ENCODE peak calls at places on chromosome 6, in eight cellular contexts. One of them, this sample, is unnamed.
A peak's percentile ranks its signal among the peaks of the same experiment; 100 is the strongest.

GRCh38 chr6:108350528-108350927 is 55.7 kb downstream of the AFG1L start:
- DNase-seq in WTC11: no peak
- DNase-seq in stomach: no peak
- DNase-seq in fibroblast of the aortic adventitia: no peak
- DNase-seq in brain microvascular endothelial cell: no peak
- DNase-seq in HFF-Myc: no peak
- DNase-seq in GM13977: no peak
- DNase-seq in uterus: no peak
- DNase-seq in this sample: no peak

GRCh38 chr6:68726992-68727391 is 91.9 kb downstream of the ADGRB3 start:
- DNase-seq in brain microvascular endothelial cell: no peak
- DNase-seq in WTC11: no peak
- DNase-seq in HFF-Myc: no peak
- DNase-seq in stomach: no peak
- DNase-seq in uterus: no peak
- DNase-seq in fibroblast of the aortic adventitia: no peak
- DNase-seq in GM13977: no peak
- DNase-seq in this sample: no peak

GRCh38 chr6:36129889-36130671 is at the start of gene MAPK13:
- DNase-seq in uterus: no peak
- DNase-seq in brain microvascular endothelial cell: no peak
- DNase-seq in stomach: peak; percentile 66
- DNase-seq in GM13977: peak; percentile 67
- DNase-seq in HFF-Myc: no peak
- DNase-seq in fibroblast of the aortic adventitia: peak; percentile 54
- DNase-seq in WTC11: peak; percentile 49
- DNase-seq in this sample: peak; percentile 51

GRCh38 chr6:158854214-158855101 is 35.3 kb upstream of the EZR start:
- DNase-seq in WTC11: peak; percentile 52
- DNase-seq in HFF-Myc: no peak
- DNase-seq in stomach: no peak
- DNase-seq in GM13977: no peak
- DNase-seq in uterus: no peak
- DNase-seq in fibroblast of the aortic adventitia: peak; percentile 75
- DNase-seq in brain microvascular endothelial cell: peak; percentile 76
- DNase-seq in this sample: no peak

GRCh38 chr6:109690373-109690739 is 646 bp downstream of the AK9 start:
- DNase-seq in HFF-Myc: no peak
- DNase-seq in WTC11: peak; percentile 88
- DNase-seq in brain microvascular endothelial cell: no peak
- DNase-seq in stomach: peak; percentile 76
- DNase-seq in GM13977: peak; percentile 55
- DNase-seq in uterus: peak; percentile 34
- DNase-seq in fibroblast of the aortic adventitia: no peak
- DNase-seq in this sample: peak; percentile 62

GRCh38 chr6:104795363-104795762 is 64.4 kb downstream of the HACE1 start:
- DNase-seq in brain microvascular endothelial cell: no peak
- DNase-seq in GM13977: no peak
- DNase-seq in uterus: no peak
- DNase-seq in stomach: no peak
- DNase-seq in HFF-Myc: no peak
- DNase-seq in fibroblast of the aortic adventitia: no peak
- DNase-seq in WTC11: no peak
- DNase-seq in this sample: no peak

GRCh38 chr6:96499781-96500180 is 21.8 kb upstream of the UFL1 start:
- DNase-seq in WTC11: peak; percentile 18
- DNase-seq in GM13977: no peak
- DNase-seq in stomach: no peak
- DNase-seq in uterus: no peak
- DNase-seq in brain microvascular endothelial cell: no peak
- DNase-seq in fibroblast of the aortic adventitia: no peak
- DNase-seq in HFF-Myc: no peak
- DNase-seq in this sample: no peak

GRCh38 chr6:105209950-105210706 is 30.3 kb upstream of the POPDC3 start:
- DNase-seq in fibroblast of the aortic adventitia: peak; percentile 85
- DNase-seq in WTC11: no peak
- DNase-seq in brain microvascular endothelial cell: peak; percentile 36
- DNase-seq in stomach: no peak
- DNase-seq in GM13977: no peak
- DNase-seq in HFF-Myc: no peak
- DNase-seq in uterus: no peak
- DNase-seq in this sample: no peak

GRCh38 chr6:33108307-33108706 is 32.5 kb downstream of the HLA-DPB1 start:
- DNase-seq in HFF-Myc: no peak
- DNase-seq in uterus: no peak
- DNase-seq in brain microvascular endothelial cell: no peak
- DNase-seq in GM13977: no peak
- DNase-seq in WTC11: no peak
- DNase-seq in stomach: no peak
- DNase-seq in fibroblast of the aortic adventitia: no peak
- DNase-seq in this sample: no peak

GRCh38 chr6:161226005-161226964 is 47.6 kb downstream of the AGPAT4 start:
- DNase-seq in HFF-Myc: no peak
- DNase-seq in brain microvascular endothelial cell: no peak
- DNase-seq in uterus: no peak
- DNase-seq in GM13977: peak; percentile 35
- DNase-seq in WTC11: no peak
- DNase-seq in fibroblast of the aortic adventitia: no peak
- DNase-seq in stomach: no peak
- DNase-seq in this sample: no peak

GRCh38 chr6:132484680-132485018 is 28.3 kb downstream of the STX7 start:
- DNase-seq in stomach: no peak
- DNase-seq in GM13977: no peak
- DNase-seq in brain microvascular endothelial cell: no peak
- DNase-seq in uterus: no peak
- DNase-seq in fibroblast of the aortic adventitia: no peak
- DNase-seq in HFF-Myc: no peak
- DNase-seq in WTC11: no peak
- DNase-seq in this sample: no peak

GRCh38 chr6:27684264-27685211 is 211.6 kb upstream of the ZNF184 start:
- DNase-seq in brain microvascular endothelial cell: peak; percentile 94
- DNase-seq in HFF-Myc: peak; percentile 88
- DNase-seq in GM13977: peak; percentile 61
- DNase-seq in stomach: no peak
- DNase-seq in fibroblast of the aortic adventitia: peak; percentile 59
- DNase-seq in WTC11: peak; percentile 85
- DNase-seq in uterus: no peak
- DNase-seq in this sample: no peak

GRCh38 chr6:4342407-4343137 is 207.2 kb upstream of the ECI2 start:
- DNase-seq in HFF-Myc: no peak
- DNase-seq in uterus: no peak
- DNase-seq in fibroblast of the aortic adventitia: peak; percentile 20
- DNase-seq in GM13977: no peak
- DNase-seq in stomach: no peak
- DNase-seq in brain microvascular endothelial cell: no peak
- DNase-seq in WTC11: no peak
- DNase-seq in this sample: no peak

GRCh38 chr6:41376176-41376575 is 40.8 kb downstream of the NCR2 start:
- DNase-seq in GM13977: no peak
- DNase-seq in stomach: no peak
- DNase-seq in WTC11: no peak
- DNase-seq in uterus: no peak
- DNase-seq in brain microvascular endothelial cell: no peak
- DNase-seq in fibroblast of the aortic adventitia: no peak
- DNase-seq in HFF-Myc: no peak
- DNase-seq in this sample: no peak

GRCh38 chr6:41373919-41374617 is 38.7 kb downstream of the NCR2 start:
- DNase-seq in fibroblast of the aortic adventitia: no peak
- DNase-seq in WTC11: peak; percentile 72
- DNase-seq in GM13977: no peak
- DNase-seq in HFF-Myc: no peak
- DNase-seq in uterus: no peak
- DNase-seq in brain microvascular endothelial cell: no peak
- DNase-seq in stomach: no peak
- DNase-seq in this sample: no peak

GRCh38 chr6:41374618-41375590 is 39.5 kb downstream of the NCR2 start:
- DNase-seq in uterus: no peak
- DNase-seq in WTC11: peak; percentile 48
- DNase-seq in brain microvascular endothelial cell: no peak
- DNase-seq in GM13977: peak; percentile 22
- DNase-seq in HFF-Myc: no peak
- DNase-seq in fibroblast of the aortic adventitia: no peak
- DNase-seq in stomach: no peak
- DNase-seq in this sample: peak; percentile 25

GRCh38 chr6:41377071-41377470 is 41.7 kb downstream of the NCR2 start:
- DNase-seq in fibroblast of the aortic adventitia: no peak
- DNase-seq in uterus: no peak
- DNase-seq in brain microvascular endothelial cell: no peak
- DNase-seq in HFF-Myc: no peak
- DNase-seq in GM13977: no peak
- DNase-seq in stomach: no peak
- DNase-seq in WTC11: no peak
- DNase-seq in this sample: no peak

DNA sequence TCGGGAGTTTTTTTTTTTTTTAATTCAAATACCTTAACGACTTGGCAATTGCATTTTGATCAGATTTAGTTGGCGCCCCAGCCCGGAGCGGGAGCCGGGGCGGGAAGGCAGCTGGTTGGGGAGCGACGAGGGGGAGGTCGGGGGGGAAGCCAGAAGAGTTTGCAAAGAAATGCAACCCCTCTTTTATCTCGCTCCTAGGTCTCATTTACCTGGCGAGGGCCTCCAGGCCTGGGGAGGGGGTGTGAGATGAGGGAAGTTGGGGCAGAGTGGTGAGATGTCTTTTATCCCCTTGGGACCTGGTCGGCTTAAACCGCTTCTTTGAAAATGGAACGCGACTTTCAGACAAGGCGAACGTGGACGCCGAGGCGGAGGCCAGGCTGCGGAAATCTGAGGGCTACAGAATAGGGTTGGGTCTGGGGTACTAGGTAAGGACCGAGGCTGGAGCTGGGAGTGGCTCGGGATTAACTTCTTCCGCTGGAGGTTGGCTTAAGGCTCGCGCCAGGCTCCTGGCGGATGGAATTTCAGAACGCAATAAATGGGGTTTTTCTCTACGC is 40.3 kb downstream of the NCR2 start:
- DNase-seq in stomach: no peak
- DNase-seq in HFF-Myc: no peak
- DNase-seq in GM13977: no peak
- DNase-seq in uterus: no peak
- DNase-seq in WTC11: peak; percentile 33
- DNase-seq in brain microvascular endothelial cell: no peak
- DNase-seq in fibroblast of the aortic adventitia: no peak
- DNase-seq in this sample: no peak
- TF ChIP-seq CTCF in stomach: no peak
- TF ChIP-seq CTCF in HFF-Myc: no peak
- TF ChIP-seq CTCF in GM13977: no peak
- TF ChIP-seq CTCF in uterus: no peak
- TF ChIP-seq CTCF in WTC11: no peak
- TF ChIP-seq CTCF in brain microvascular endothelial cell: no peak
- TF ChIP-seq CTCF in fibroblast of the aortic adventitia: no peak
- TF ChIP-seq CTCF in this sample: no peak

DNA sequence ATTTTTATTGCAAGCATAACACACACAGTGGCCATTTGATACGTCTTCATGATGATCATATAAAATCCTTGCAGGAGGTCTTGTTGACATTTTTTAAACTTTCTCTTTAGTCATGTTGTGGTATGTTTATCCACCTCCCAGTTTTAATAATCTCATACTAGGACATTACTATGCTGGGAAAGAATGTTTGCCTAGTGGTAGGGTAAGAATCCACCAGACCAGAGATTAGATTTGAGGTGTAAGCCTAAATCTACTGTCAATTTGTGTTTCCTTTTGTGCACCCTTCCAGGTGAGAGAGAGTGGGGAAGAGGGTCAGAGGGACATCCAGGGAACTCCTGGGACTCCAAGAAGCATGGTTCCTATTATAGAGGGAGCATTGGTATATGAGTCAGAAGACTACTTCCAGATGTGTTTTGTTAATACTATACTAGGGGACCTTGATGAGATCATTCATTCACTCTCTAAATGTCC is 298.3 kb upstream of the SASH1 start:
- DNase-seq in GM13977: no peak
- DNase-seq in uterus: no peak
- DNase-seq in WTC11: no peak
- DNase-seq in HFF-Myc: peak; percentile 57
- DNase-seq in stomach: no peak
- DNase-seq in fibroblast of the aortic adventitia: no peak
- DNase-seq in brain microvascular endothelial cell: peak; percentile 43
- DNase-seq in this sample: no peak
- TF ChIP-seq CTCF in GM13977: no peak
- TF ChIP-seq CTCF in uterus: no peak
- TF ChIP-seq CTCF in WTC11: no peak
- TF ChIP-seq CTCF in HFF-Myc: no peak
- TF ChIP-seq CTCF in stomach: no peak
- TF ChIP-seq CTCF in fibroblast of the aortic adventitia: no peak
- TF ChIP-seq CTCF in brain microvascular endothelial cell: no peak
- TF ChIP-seq CTCF in this sample: no peak

DNA sequence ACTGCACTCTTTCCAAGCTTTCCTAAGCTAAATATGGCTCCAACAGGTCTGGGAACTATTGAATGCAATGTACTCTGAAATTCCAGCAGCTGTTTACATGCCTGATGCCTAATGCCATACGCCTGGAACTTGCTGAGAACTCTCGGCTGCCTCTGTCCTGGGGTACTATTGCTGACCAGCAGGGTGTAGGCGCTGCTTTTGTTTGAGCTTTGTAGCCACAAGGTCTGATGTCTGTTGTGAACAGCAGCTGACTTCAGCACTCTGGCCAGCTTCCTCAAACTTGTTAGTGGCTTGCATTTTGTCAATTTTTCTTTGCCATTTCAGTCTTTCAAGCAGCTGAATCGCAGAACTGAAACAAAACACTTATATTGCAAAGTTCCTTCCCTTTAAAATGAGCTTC is 26.7 kb downstream of the SAYSD1 start:
- DNase-seq in WTC11: peak; percentile 75
- DNase-seq in GM13977: no peak
- DNase-seq in uterus: no peak
- DNase-seq in brain microvascular endothelial cell: peak; percentile 59
- DNase-seq in fibroblast of the aortic adventitia: peak; percentile 88
- DNase-seq in stomach: no peak
- DNase-seq in HFF-Myc: no peak
- DNase-seq in this sample: peak; percentile 53
- TF ChIP-seq CTCF in WTC11: no peak
- TF ChIP-seq CTCF in GM13977: peak; percentile 23
- TF ChIP-seq CTCF in uterus: peak; percentile 9
- TF ChIP-seq CTCF in brain microvascular endothelial cell: peak; percentile 68
- TF ChIP-seq CTCF in fibroblast of the aortic adventitia: peak; percentile 83
- TF ChIP-seq CTCF in stomach: no peak
- TF ChIP-seq CTCF in HFF-Myc: peak; percentile 17
- TF ChIP-seq CTCF in this sample: peak; percentile 65

GRCh38 chr6:165439928-165440554 is 130.6 kb upstream of the C6orf118 start:
- DNase-seq in GM13977: no peak
- DNase-seq in stomach: no peak
- DNase-seq in HFF-Myc: no peak
- DNase-seq in WTC11: no peak
- DNase-seq in fibroblast of the aortic adventitia: peak; percentile 85
- DNase-seq in brain microvascular endothelial cell: no peak
- DNase-seq in uterus: no peak
- DNase-seq in this sample: no peak
- TF ChIP-seq CTCF in GM13977: peak; percentile 54
- TF ChIP-seq CTCF in stomach: no peak
- TF ChIP-seq CTCF in HFF-Myc: no peak
- TF ChIP-seq CTCF in WTC11: no peak
- TF ChIP-seq CTCF in fibroblast of the aortic adventitia: peak; percentile 50
- TF ChIP-seq CTCF in brain microvascular endothelial cell: peak; percentile 23
- TF ChIP-seq CTCF in uterus: peak; percentile 48
- TF ChIP-seq CTCF in this sample: peak; percentile 75

GRCh38 chr6:7389451-7390217 is at the start of the genes CAGE1 and RIOK1:
- DNase-seq in brain microvascular endothelial cell: peak; percentile 96
- DNase-seq in WTC11: peak; percentile 94
- DNase-seq in GM13977: peak; percentile 91
- DNase-seq in HFF-Myc: peak; percentile 84
- DNase-seq in uterus: peak; percentile 91
- DNase-seq in stomach: peak; percentile 96
- DNase-seq in fibroblast of the aortic adventitia: peak; percentile 90
- DNase-seq in this sample: peak; percentile 87
- TF ChIP-seq CTCF in brain microvascular endothelial cell: peak; percentile 27
- TF ChIP-seq CTCF in WTC11: no peak
- TF ChIP-seq CTCF in GM13977: no peak
- TF ChIP-seq CTCF in HFF-Myc: no peak
- TF ChIP-seq CTCF in uterus: no peak
- TF ChIP-seq CTCF in stomach: no peak
- TF ChIP-seq CTCF in fibroblast of the aortic adventitia: peak; percentile 0
- TF ChIP-seq CTCF in this sample: peak; percentile 32

GRCh38 chr6:9039258-9039657 is 603.9 kb upstream of the SLC35B3 start:
- DNase-seq in HFF-Myc: no peak
- DNase-seq in WTC11: no peak
- DNase-seq in GM13977: no peak
- DNase-seq in brain microvascular endothelial cell: no peak
- DNase-seq in stomach: no peak
- DNase-seq in uterus: no peak
- DNase-seq in fibroblast of the aortic adventitia: no peak
- DNase-seq in this sample: no peak
- TF ChIP-seq CTCF in HFF-Myc: peak; percentile 9
- TF ChIP-seq CTCF in WTC11: no peak
- TF ChIP-seq CTCF in GM13977: no peak
- TF ChIP-seq CTCF in brain microvascular endothelial cell: peak; percentile 13
- TF ChIP-seq CTCF in stomach: no peak
- TF ChIP-seq CTCF in uterus: no peak
- TF ChIP-seq CTCF in fibroblast of the aortic adventitia: no peak
- TF ChIP-seq CTCF in this sample: no peak

This sample was measured in progenitor cell of endocrine pancreas.